ENCODE peak calls at places on chromosomes 12 and 14, in six cellular contexts. Z is pulmonary artery endothelial cell; N is thoracic aorta; I is HTR-8/SVneo; F is activated CD4-positive, alpha-beta T cell treated with anti-CD3 and anti-CD28 coated beads, Interleukin-2, amount 50 U/mL, for 1 hour; V is NCI-H1417. E is an unnamed sample.

GRCh38 chr12:39619660-39620433 is at the start of gene ABCD2:
- DNase-seq in V (peak), I (peak), F (peak), N (peak), Z (no peak), E (peak)

GRCh38 chr12:112061127-112061526 is 47.5 kb downstream of the NAA25 start:
- DNase-seq in I (no peak), V (no peak), Z (no peak), F (no peak), N (no peak), E (no peak)

GRCh38 chr14:50173891-50174290 is 57.5 kb downstream of the SOS2 start:
- DNase-seq in V (no peak), Z (no peak), N (no peak), F (no peak), I (no peak), E (no peak)

GRCh38 chr14:34098985-34099349 is 148.1 kb upstream of the EGLN3 start:
- DNase-seq in Z (no peak), F (no peak), I (no peak), V (no peak), N (no peak), E (no peak)

GRCh38 chr14:81246561-81247270 is 26.0 kb upstream of the GTF2A1 start:
- DNase-seq in V (no peak), Z (no peak), N (no peak), I (peak), F (no peak), E (peak)

GRCh38 chr12:23611320-23611719 is 338.1 kb downstream of the SOX5 start:
- DNase-seq in Z (no peak), V (no peak), F (no peak), I (no peak), N (no peak), E (no peak)

GRCh38 chr12:27303139-27304111 is 29.2 kb upstream of the BMAL2 start:
- DNase-seq in Z (no peak), N (no peak), V (peak), F (no peak), I (no peak), E (no peak)

GRCh38 chr12:120041386-120042231 is 52.6 kb downstream of the BICDL1 start:
- DNase-seq in V (no peak), Z (no peak), N (no peak), F (peak), I (no peak), E (no peak)

GRCh38 chr12:131587565-131587964 is 123.3 kb upstream of the SFSWAP start:
- DNase-seq in I (no peak), Z (no peak), N (no peak), V (no peak), F (no peak), E (no peak)

GRCh38 chr12:2646341-2646740 is 148.4 kb upstream of the FKBP4 start:
- DNase-seq in N (no peak), F (no peak), Z (no peak), I (no peak), V (no peak), E (no peak)

GRCh38 chr14:99041141-99041819 is 230.7 kb downstream of the BCL11B start:
- DNase-seq in I (no peak), N (no peak), V (no peak), F (no peak), Z (no peak), E (no peak)

GRCh38 chr14:50647753-50648152 is 20.4 kb downstream of the SAV1 start:
- DNase-seq in N (no peak), I (no peak), F (no peak), V (no peak), Z (no peak), E (no peak)

GRCh38 chr12:65962921-65963883 is 138.9 kb downstream of the HMGA2 start:
- DNase-seq in I (peak), Z (no peak), N (no peak), V (peak), F (no peak), E (no peak)

GRCh38 chr12:32273712-32274111 is 125.6 kb upstream of the FGD4 start:
- DNase-seq in I (no peak), Z (no peak), F (peak), V (peak), N (no peak), E (no peak)

GRCh38 chr12:128388461-128388921 is 121.5 kb downstream of the TMEM132C start:
- DNase-seq in N (no peak), Z (no peak), I (no peak), V (no peak), F (no peak), E (no peak)

GRCh38 chr12:49189731-49190314 is 943 bp upstream of the TUBA1A start:
- DNase-seq in F (no peak), N (no peak), I (no peak), V (no peak), Z (no peak), E (no peak)

GRCh38 chr14:63562414-63562813 is 19.2 kb upstream of the PPP2R5E start:
- DNase-seq in Z (no peak), F (no peak), N (no peak), I (no peak), V (no peak), E (no peak)

GRCh38 chr12:131194166-131194565 is 240.5 kb downstream of the ADGRD1 start:
- DNase-seq in Z (no peak), N (no peak), F (no peak), V (no peak), I (no peak), E (no peak)